ENCODE peak calls at places on chromosomes 11 and 22, in eight cellular contexts. K is SJSA1, E is spleen, P is adrenal gland, W is heart right ventricle, N is left ventricle myocardium inferior, D is colonic mucosa, A is sigmoid colon. F is an unnamed sample. For H3K36me3, the result is how much of the 10 kb centered on the place peaks cover.

GRCh38 chr22:31942091-31942490 is 2.2 kb upstream of the YWHAH start:
- DNase-seq in A (no peak), E (peak), N (no peak), K (no peak), P (no peak), D (no peak), W (no peak), F (no peak)

GRCh38 chr11:1839924-1840779 is 1.4 kb downstream of the TNNI2 start:
- DNase-seq in A (no peak), P (no peak), D (peak), E (peak), K (no peak), N (peak), W (peak), F (peak)

GRCh38 chr11:102451693-102452460 is 688 bp downstream of the TMEM123 start:
- DNase-seq in W (peak), D (peak), N (peak), E (peak), P (peak), A (peak), K (no peak), F (peak)

GRCh38 chr11:2142762-2143202 is 3.6 kb upstream of the IGF2 start:
- DNase-seq in D (no peak), E (no peak), N (no peak), W (no peak), P (no peak), K (no peak), A (no peak), F (no peak)

GRCh38 chr22:22558972-22559603 is at the start of gene PRAME:
- DNase-seq in E (peak), D (peak), K (peak), P (peak), N (peak), A (no peak), W (no peak), F (peak)

GRCh38 chr22:49773531-49773930 is 54.1 kb downstream of the BRD1 start:
- DNase-seq in D (no peak), K (no peak), W (no peak), A (no peak), E (no peak), P (no peak), N (no peak), F (no peak)

GRCh38 chr22:23542933-23543332 is 37.2 kb downstream of the IGLL1 start:
- DNase-seq in N (no peak), P (peak), A (peak), K (no peak), D (no peak), E (no peak), W (no peak), F (no peak)

GRCh38 chr11:101686514-101686913 is 102.7 kb upstream of the TRPC6 start:
- DNase-seq in E (no peak), W (no peak), K (peak), A (no peak), D (no peak), P (no peak), N (no peak), F (no peak)

GRCh38 chr11:82494988-82495432 is 238.7 kb downstream of the FAM181B start:
- DNase-seq in K (no peak), D (no peak), P (no peak), E (no peak), A (no peak), W (no peak), N (no peak), F (no peak)

GRCh38 chr11:120500414-120500936 is 11.1 kb upstream of the GRIK4 start:
- DNase-seq in P (no peak), N (no peak), W (no peak), E (peak), K (no peak), A (no peak), D (no peak), F (no peak)

GRCh38 chr11:118659956-118660645 is 19.3 kb downstream of the TREH start:
- DNase-seq in P (no peak), K (no peak), N (no peak), A (no peak), E (no peak), D (no peak), W (no peak), F (no peak)

GRCh38 chr11:66112640-66113098 is 42.6 kb downstream of the PACS1 start:
- DNase-seq in N (no peak), A (no peak), K (no peak), E (no peak), W (peak), P (no peak), D (no peak), F (peak)

GRCh38 chr22:18065256-18065655 is 12.5 kb upstream of the PEX26 start:
- DNase-seq in A (no peak), N (no peak), E (peak), P (no peak), K (no peak), W (no peak), D (no peak), F (no peak)

GRCh38 chr11:133917921-133918605 is 38.7 kb downstream of the IGSF9B start:
- DNase-seq in P (no peak), K (no peak), W (no peak), N (no peak), D (no peak), E (no peak), A (no peak), F (no peak)

GRCh38 chr11:133916790-133917440 is 39.9 kb downstream of the IGSF9B start:
- DNase-seq in N (no peak), P (no peak), K (no peak), A (no peak), D (no peak), E (no peak), W (no peak), F (no peak)

GRCh38 chr11:133911169-133911568 is 45.6 kb downstream of the IGSF9B start:
- DNase-seq in W (no peak), P (no peak), D (no peak), E (no peak), A (no peak), N (no peak), K (no peak), F (no peak)

GRCh38 chr11:133910101-133910500 is 46.7 kb downstream of the IGSF9B start:
- DNase-seq in P (no peak), D (no peak), A (no peak), E (no peak), N (no peak), K (no peak), W (no peak), F (no peak)

GRCh38 chr11:133913761-133914160 is 43.0 kb downstream of the IGSF9B start:
- DNase-seq in W (no peak), K (no peak), N (no peak), A (no peak), E (no peak), D (no peak), P (no peak), F (no peak)
- H3K36me3 ChIP-seq in W (under half), K (under half), N (half or more), A (under half), E (under half), D (under half), P (under half), F (under half)

DNA sequence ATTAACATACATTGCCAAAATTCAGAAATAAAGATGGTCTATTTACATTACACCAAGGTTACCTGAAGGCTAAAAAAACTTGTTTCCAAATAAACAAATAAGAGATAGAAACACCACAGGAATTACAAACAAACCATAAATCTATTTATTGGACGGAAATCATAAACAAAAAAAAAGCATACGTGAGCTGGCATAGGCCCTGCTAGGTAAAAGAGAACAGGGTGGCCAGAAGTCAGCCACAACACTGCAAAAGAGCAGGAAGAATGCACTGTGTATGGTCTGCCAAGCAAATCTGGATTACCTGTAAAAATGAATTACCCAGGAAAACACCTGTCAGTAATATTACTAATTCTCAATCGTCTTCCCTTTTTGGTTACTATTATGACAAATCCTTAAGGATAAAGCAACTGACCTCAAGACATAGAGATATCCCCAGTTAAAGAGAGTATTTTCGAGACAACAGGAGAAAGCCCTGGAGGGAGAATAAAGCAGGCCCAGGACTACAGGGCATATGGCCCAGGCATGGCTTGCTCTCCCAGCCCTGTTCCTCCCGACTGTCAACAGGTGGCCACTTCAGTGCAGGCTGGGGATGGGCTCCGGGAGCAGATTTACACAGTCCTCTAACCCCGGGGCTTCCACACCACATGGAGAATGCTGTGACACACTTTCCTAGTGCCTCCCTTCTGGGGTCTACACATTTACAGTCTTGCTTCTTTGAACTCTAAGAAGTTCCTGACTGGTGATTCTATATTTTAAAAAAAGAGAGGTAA is 18.0 kb downstream of the PPP2R1B start:
- DNase-seq in P (no peak), N (no peak), E (no peak), A (no peak), K (no peak), W (no peak), D (no peak), F (no peak)
- H3K27ac ChIP-seq in P (no peak), N (no peak), E (no peak), A (peak), K (no peak), W (no peak), D (no peak), F (peak)

GRCh38 chr11:10490032-10490397 is 35.0 kb downstream of the AMPD3 start:
- DNase-seq in D (no peak), P (peak), N (no peak), E (no peak), K (peak), W (no peak), A (no peak), F (no peak)
- H3K36me3 ChIP-seq in D (under half), P (under half), N (under half), E (under half), K (under half), W (under half), A (under half), F (under half)

DNA sequence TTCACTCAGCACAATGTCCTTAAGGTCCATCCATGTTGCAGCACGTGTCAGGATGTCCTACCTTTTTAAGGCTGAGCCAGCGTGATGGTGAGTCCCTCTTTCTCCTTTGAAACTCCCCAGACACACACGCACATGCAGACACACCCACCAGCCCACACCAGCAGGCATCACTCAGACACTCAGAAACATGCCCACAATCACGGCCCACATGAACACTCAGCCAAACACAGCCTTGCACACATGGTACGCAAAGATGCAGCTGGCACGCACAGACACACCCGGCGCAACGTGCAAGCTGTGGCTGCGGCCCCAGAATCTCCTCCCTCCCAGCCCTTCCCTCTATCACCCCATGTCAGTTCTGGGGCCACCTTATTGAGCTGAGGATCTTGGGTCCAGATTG is 8.0 kb downstream of the FADS3 start:
- DNase-seq in P (no peak), A (no peak), K (no peak), N (no peak), W (no peak), E (no peak), D (no peak), F (no peak)
- H3K27ac ChIP-seq in P (no peak), A (no peak), K (no peak), N (peak), W (peak), E (no peak), D (no peak), F (no peak)

F was measured in transverse colon.